ENCODE peak calls at places on chromosomes 3 and 15, in nine cellular contexts. X is CD4-positive, alpha-beta T cell; F is neural crest cell; Z is kidney; O is heart left ventricle; G is endothelial cell; Y is HL-60; M is SK-N-SH; L is A549. J is an unnamed sample.

GRCh38 chr3:104101736-104102135 is 1265.0 kb upstream of the ALCAM start:
- DNase-seq in G (no peak), F (no peak), O (no peak), X (no peak), Y (no peak), Z (no peak), L (no peak), M (no peak), J (no peak)

GRCh38 chr15:75348034-75348562 is 1.3 kb downstream of the NEIL1 start:
- DNase-seq in F (no peak), L (no peak), O (no peak), X (no peak), G (no peak), Y (no peak), Z (peak; percentile 84), M (peak; percentile 78), J (no peak)

GRCh38 chr15:40469776-40470390 is 901 bp upstream of the CHST14 start:
- DNase-seq in Z (no peak), M (peak; percentile 46), O (no peak), Y (no peak), X (no peak), L (no peak), F (no peak), G (no peak), J (no peak)

GRCh38 chr3:52010431-52010830 is 14.7 kb upstream of the RPL29 start:
- DNase-seq in X (no peak), Z (no peak), O (no peak), M (no peak), Y (no peak), L (no peak), F (no peak), G (no peak), J (no peak)

GRCh38 chr3:108223928-108224327 is 1.7 kb upstream of the IFT57 start:
- DNase-seq in O (no peak), G (no peak), F (no peak), L (no peak), X (no peak), Y (peak; percentile 68), Z (no peak), M (no peak), J (no peak)

GRCh38 chr3:56681963-56682457 is 1.1 kb downstream of the TASOR start:
- DNase-seq in Y (no peak), O (no peak), Z (no peak), F (no peak), M (no peak), L (no peak), X (no peak), G (no peak), J (no peak)

GRCh38 chr3:20107722-20108121 is 67.5 kb downstream of the KAT2B start:
- DNase-seq in O (no peak), X (no peak), Y (no peak), L (no peak), G (no peak), M (no peak), Z (no peak), F (no peak), J (no peak)

GRCh38 chr3:119356646-119357045 is 62.5 kb downstream of the ARHGAP31 start:
- DNase-seq in X (no peak), M (no peak), Z (no peak), L (no peak), G (no peak), O (no peak), F (no peak), Y (no peak), J (no peak)

GRCh38 chr3:42014949-42015533 is 53.1 kb upstream of the ULK4 start:
- DNase-seq in L (no peak), G (no peak), M (peak; percentile 36), X (no peak), O (peak; percentile 77), F (no peak), Y (peak; percentile 23), Z (peak; percentile 83), J (no peak)

GRCh38 chr15:41024141-41024540 is 70.9 kb downstream of the CHAC1 start:
- DNase-seq in Y (no peak), Z (no peak), X (no peak), L (no peak), O (no peak), M (no peak), G (no peak), F (no peak), J (no peak)

GRCh38 chr15:92205255-92205739 is 188.4 kb upstream of the ST8SIA2 start:
- DNase-seq in G (peak; percentile 9), M (no peak), X (no peak), F (no peak), Y (no peak), L (peak; percentile 8), Z (no peak), O (no peak), J (no peak)

GRCh38 chr3:170866499-170866898 is 3.5 kb downstream of the RPL22L1 start:
- DNase-seq in F (no peak), Y (no peak), L (no peak), Z (no peak), M (no peak), G (no peak), X (no peak), O (no peak), J (no peak)

GRCh38 chr3:111143-112069 is 85.2 kb upstream of the CHL1 start:
- DNase-seq in G (no peak), O (no peak), Z (no peak), L (peak; percentile 6), Y (no peak), M (no peak), X (no peak), F (no peak), J (no peak)

GRCh38 chr15:64981812-64982431 is 7.8 kb downstream of the SPG21 start:
- DNase-seq in M (no peak), Z (no peak), F (no peak), L (no peak), O (no peak), G (no peak), X (no peak), Y (no peak), J (no peak)

GRCh38 chr3:108189477-108189876 is 32.7 kb downstream of the IFT57 start:
- DNase-seq in M (no peak), Z (no peak), F (no peak), X (no peak), Y (no peak), G (no peak), L (no peak), O (no peak), J (no peak)

GRCh38 chr3:16240229-16241023 is 24.3 kb downstream of the DPH3 start:
- DNase-seq in G (no peak), M (no peak), L (peak; percentile 38), O (no peak), X (no peak), Z (no peak), Y (peak; percentile 74), F (no peak), J (no peak)

GRCh38 chr3:88132894-88133293 is 16.9 kb upstream of the C3orf38 start:
- DNase-seq in M (no peak), O (no peak), G (no peak), X (no peak), L (no peak), Y (no peak), Z (no peak), F (no peak), J (no peak)

GRCh38 chr15:44381223-44381622 is 46.2 kb upstream of the CTDSPL2 start:
- DNase-seq in Z (no peak), X (no peak), G (no peak), Y (no peak), L (no peak), M (no peak), F (no peak), O (no peak), J (no peak)

GRCh38 chr3:62027796-62028195 is 345.6 kb downstream of the FEZF2 start:
- DNase-seq in F (no peak), X (no peak), Y (no peak), G (no peak), O (no peak), L (no peak), Z (no peak), M (no peak), J (no peak)

GRCh38 chr3:110940074-110940473 is 131.5 kb upstream of the NECTIN3 start:
- DNase-seq in L (peak; percentile 6), G (no peak), Y (no peak), O (no peak), X (no peak), Z (no peak), F (no peak), M (no peak), J (no peak)

GRCh38 chr15:31499236-31499952 is 172.8 kb downstream of the KLF13 start:
- DNase-seq in Z (no peak), Y (no peak), M (no peak), G (no peak), X (no peak), L (no peak), F (no peak), O (no peak), J (no peak)
- TF ChIP-seq CTCF in Z (no peak), Y (no peak), M (no peak), G (no peak), X (no peak), L (no peak), F (no peak), O (no peak), J (no peak)

GRCh38 chr3:178703268-178703975 is 167.2 kb downstream of the KCNMB2 start:
- DNase-seq in F (no peak), Y (no peak), G (no peak), L (no peak), Z (no peak), M (no peak), X (no peak), O (no peak), J (no peak)
- TF ChIP-seq CTCF in F (peak; percentile 15), Y (no peak), G (no peak), L (no peak), Z (no peak), M (no peak), X (no peak), O (no peak), J (no peak)

DNA sequence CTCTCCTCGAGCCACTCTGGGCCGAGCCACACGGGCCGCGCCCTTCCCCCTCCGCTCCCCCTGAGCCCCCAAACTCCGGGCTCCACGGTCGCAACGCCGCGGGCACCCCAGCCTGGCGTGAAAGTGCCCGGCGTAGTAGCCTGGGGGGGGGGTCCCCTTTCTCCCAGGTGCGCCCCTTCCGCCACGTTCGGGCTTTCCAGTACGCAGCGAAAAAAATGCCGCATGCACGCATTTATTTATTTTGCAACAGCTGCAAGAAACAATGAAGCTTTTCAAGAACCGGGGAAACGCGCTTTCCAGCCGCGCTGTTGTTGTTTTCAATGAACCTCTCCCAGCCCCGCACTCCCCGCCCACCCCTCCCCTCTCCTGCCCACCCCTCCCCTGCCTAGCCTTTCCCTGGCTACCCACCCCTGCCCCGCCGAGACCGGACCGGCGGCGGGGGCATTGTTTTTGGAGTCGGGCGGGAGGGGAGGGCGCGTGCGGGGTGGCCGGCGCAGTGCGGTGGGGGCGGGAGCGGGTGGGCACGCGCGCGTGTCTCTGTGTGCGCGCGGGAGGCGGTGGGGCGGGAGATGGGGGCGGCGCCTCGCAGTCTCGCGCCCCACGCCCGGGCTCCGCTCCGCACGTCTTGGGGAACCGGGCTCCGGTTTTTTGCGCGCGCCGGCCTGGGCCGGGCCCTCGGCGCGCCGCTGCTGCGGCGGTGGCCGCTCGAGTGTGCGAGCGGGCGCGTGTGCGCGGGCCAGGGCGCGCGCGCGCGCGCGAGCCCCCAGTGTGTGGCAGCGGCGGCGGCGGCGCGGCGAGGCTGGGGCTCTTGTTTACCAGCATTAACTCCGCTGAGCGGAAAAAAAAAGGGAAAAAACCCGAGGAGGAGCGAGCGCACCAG is at the start of gene IGF1R:
- DNase-seq in G (peak; percentile 95), F (peak; percentile 87), X (peak; percentile 80), Z (peak; percentile 95), L (peak; percentile 92), O (peak; percentile 94), M (peak; percentile 94), Y (peak; percentile 73), J (peak; percentile 83)
- TF ChIP-seq CTCF in G (peak; percentile 50), F (peak; percentile 35), X (peak; percentile 17), Z (no peak), L (peak; percentile 4), O (no peak), M (no peak), Y (no peak), J (no peak)

GRCh38 chr15:71730277-71731144 is 79.8 kb upstream of the NR2E3 start:
- DNase-seq in F (peak; percentile 29), O (no peak), Y (peak; percentile 18), G (peak; percentile 46), L (peak; percentile 85), X (no peak), Z (no peak), M (peak; percentile 71), J (no peak)
- TF ChIP-seq CTCF in F (peak; percentile 79), O (peak; percentile 74), Y (peak; percentile 89), G (peak; percentile 72), L (peak; percentile 91), X (peak; percentile 72), Z (peak; percentile 77), M (peak; percentile 86), J (peak; percentile 81)